ENCODE peak calls at places on chromosomes 1 and 21, in six cellular contexts. H is endothelial cell of umbilical vein, Q is MM.1S, X is right lobe of liver, V is esophagus squamous epithelium, K is lower lobe of right lung. J is an unnamed sample.
A peak's percentile ranks its signal among the peaks of the same experiment; 100 is the strongest.

GRCh38 chr1:62356257-62356835 is 37.1 kb upstream of the KANK4 start:
- DNase-seq in H (no peak), Q (no peak), X (no peak), V (no peak), K (no peak), J (no peak)

GRCh38 chr1:203121186-203122015 is 6.1 kb upstream of the ADORA1 start:
- DNase-seq in H (no peak), Q (no peak), X (no peak), V (no peak), K (no peak), J (no peak)

GRCh38 chr1:24345334-24345733 is 26.2 kb downstream of the GRHL3 start:
- DNase-seq in H (no peak), Q (no peak), X (no peak), V (no peak), K (no peak), J (no peak)

GRCh38 chr1:116115476-116115875 is 4.3 kb downstream of the MAB21L3 start:
- DNase-seq in H (no peak), Q (no peak), X (no peak), V (no peak), K (no peak), J (no peak)

GRCh38 chr1:234973426-234974250 is 155.0 kb downstream of the TOMM20 start:
- DNase-seq in H (no peak), Q (no peak), X (peak; percentile 81), V (no peak), K (no peak), J (no peak)

GRCh38 chr1:74712863-74713262 is 20.0 kb downstream of the CRYZ start:
- DNase-seq in H (no peak), Q (no peak), X (no peak), V (no peak), K (no peak), J (no peak)

GRCh38 chr21:34574581-34574980 is 40.3 kb downstream of the RCAN1 start:
- DNase-seq in H (no peak), Q (no peak), X (no peak), V (no peak), K (no peak), J (no peak)

GRCh38 chr1:205639567-205639966 is 7.8 kb upstream of the ELK4 start:
- DNase-seq in H (no peak), Q (no peak), X (no peak), V (no peak), K (no peak), J (no peak)

GRCh38 chr1:155127672-155128468 is at the start of gene EFNA1:
- DNase-seq in H (peak; percentile 72), Q (peak; percentile 41), X (peak; percentile 86), V (no peak), K (peak; percentile 84), J (peak; percentile 72)

GRCh38 chr1:100972185-100972584 is 53.4 kb downstream of the DPH5 start:
- DNase-seq in H (no peak), Q (no peak), X (no peak), V (no peak), K (no peak), J (no peak)

GRCh38 chr1:179809506-179810366 is 66.6 kb downstream of the FAM163A start:
- DNase-seq in H (peak; percentile 75), Q (peak; percentile 83), X (peak; percentile 48), V (no peak), K (no peak), J (no peak)

GRCh38 chr1:110976089-110976488 is 12.4 kb upstream of the LRIF1 start:
- DNase-seq in H (no peak), Q (no peak), X (no peak), V (no peak), K (no peak), J (no peak)

GRCh38 chr1:47679301-47679751 is 241.5 kb downstream of the FOXD2 start:
- DNase-seq in H (no peak), Q (no peak), X (no peak), V (no peak), K (no peak), J (no peak)

GRCh38 chr1:221109930-221110329 is 230.7 kb downstream of the HLX start:
- DNase-seq in H (no peak), Q (no peak), X (no peak), V (no peak), K (no peak), J (no peak)

GRCh38 chr1:234701737-234702341 is 91.9 kb upstream of the IRF2BP2 start:
- DNase-seq in H (no peak), Q (no peak), X (no peak), V (no peak), K (no peak), J (no peak)

GRCh38 chr1:45884700-45885099 is 81.3 kb downstream of the MAST2 start:
- DNase-seq in H (no peak), Q (no peak), X (no peak), V (no peak), K (no peak), J (no peak)

GRCh38 chr1:48114596-48115384 is 107.7 kb upstream of the SLC5A9 start:
- DNase-seq in H (no peak), Q (peak; percentile 68), X (no peak), V (no peak), K (no peak), J (no peak)

GRCh38 chr1:90114521-90115141 is 119.7 kb downstream of the ZNF326 start:
- DNase-seq in H (peak; percentile 59), Q (peak; percentile 62), X (no peak), V (no peak), K (no peak), J (no peak)
- TF ChIP-seq CTCF in H (peak; percentile 34), Q (peak; percentile 67), X (peak; percentile 65), V (peak; percentile 56), K (peak; percentile 55), J (peak; percentile 91)

GRCh38 chr1:944341-945325 is 14.4 kb downstream of the NOC2L start:
- DNase-seq in H (no peak), Q (peak; percentile 71), X (no peak), V (no peak), K (no peak), J (no peak)
- H3K4me3 ChIP-seq in H (no peak overlapping the region), Q (peak overlapping the region; percentile 45), X (no peak overlapping the region), V (no peak overlapping the region), K (no peak overlapping the region), J (no peak overlapping the region)

GRCh38 chr1:25706146-25707089 is 89.8 kb downstream of the MAN1C1 start:
- DNase-seq in H (no peak), Q (no peak), X (no peak), V (no peak), K (no peak), J (no peak)

GRCh38 chr1:25707280-25708016 is 90.9 kb downstream of the MAN1C1 start:
- DNase-seq in H (no peak), Q (no peak), X (no peak), V (no peak), K (no peak), J (no peak)

GRCh38 chr1:25703671-25704637 is 87.4 kb downstream of the MAN1C1 start:
- DNase-seq in H (no peak), Q (peak; percentile 67), X (no peak), V (no peak), K (no peak), J (no peak)

GRCh38 chr1:25703041-25703440 is 86.5 kb downstream of the MAN1C1 start:
- DNase-seq in H (no peak), Q (no peak), X (no peak), V (no peak), K (no peak), J (no peak)

DNA sequence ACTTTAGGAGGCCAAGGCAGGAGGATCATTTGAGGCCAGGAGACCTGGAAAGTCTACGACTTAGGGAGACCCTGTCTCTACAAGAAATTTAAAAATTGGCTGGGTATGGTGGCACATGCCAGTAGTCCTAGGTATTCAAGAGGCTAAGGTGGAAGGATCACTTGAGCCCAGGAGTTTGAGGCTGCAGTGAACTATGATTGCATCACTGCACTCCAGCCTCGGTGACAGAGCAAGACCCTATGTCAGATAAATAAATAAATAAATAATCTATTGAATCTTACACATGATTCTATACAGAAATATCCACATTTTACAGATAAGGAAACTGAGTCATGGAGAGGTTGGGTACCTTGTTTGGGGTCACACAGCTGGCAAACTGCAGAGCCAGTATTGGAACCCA is 89.1 kb downstream of the MAN1C1 start:
- DNase-seq in H (no peak), Q (no peak), X (no peak), V (no peak), K (no peak), J (no peak)
- H3K4me1 ChIP-seq in H (no peaks in the 10 kb centered on the region), Q (peaks cover 14% of the 10 kb centered on the region), X (peaks cover 2% of the 10 kb centered on the region), V (peaks cover 94% of the 10 kb centered on the region), K (peaks cover 48% of the 10 kb centered on the region), J (peaks cover 10% of the 10 kb centered on the region)

GRCh38 chr1:160877221-160877620 is 7.8 kb downstream of the ITLN1 start:
- DNase-seq in H (no peak), Q (no peak), X (no peak), V (no peak), K (no peak), J (no peak)
- TF ChIP-seq CTCF in H (no peak), Q (peak; percentile 31), X (peak; percentile 28), V (peak; percentile 20), K (no peak), J (no peak)

GRCh38 chr1:238232036-238232744 is 341.5 kb upstream of the ZP4 start:
- DNase-seq in H (no peak), Q (no peak), X (no peak), V (no peak), K (no peak), J (no peak)
- H3K4me3 ChIP-seq in H (no peak overlapping the region), Q (no peak overlapping the region), X (no peak overlapping the region), V (peak overlapping the region; percentile 6), K (no peak overlapping the region), J (no peak overlapping the region)

GRCh38 chr1:23101891-23102688 is 66.6 kb downstream of the LUZP1 start:
- DNase-seq in H (peak; percentile 70), Q (no peak), X (no peak), V (no peak), K (no peak), J (no peak)
- H3K4me1 ChIP-seq in H (peaks cover 66% of the 10 kb centered on the region), Q (no peaks in the 10 kb centered on the region), X (peaks cover 24% of the 10 kb centered on the region), V (peaks cover 72% of the 10 kb centered on the region), K (peaks cover 51% of the 10 kb centered on the region), J (peaks cover 48% of the 10 kb centered on the region)

DNA sequence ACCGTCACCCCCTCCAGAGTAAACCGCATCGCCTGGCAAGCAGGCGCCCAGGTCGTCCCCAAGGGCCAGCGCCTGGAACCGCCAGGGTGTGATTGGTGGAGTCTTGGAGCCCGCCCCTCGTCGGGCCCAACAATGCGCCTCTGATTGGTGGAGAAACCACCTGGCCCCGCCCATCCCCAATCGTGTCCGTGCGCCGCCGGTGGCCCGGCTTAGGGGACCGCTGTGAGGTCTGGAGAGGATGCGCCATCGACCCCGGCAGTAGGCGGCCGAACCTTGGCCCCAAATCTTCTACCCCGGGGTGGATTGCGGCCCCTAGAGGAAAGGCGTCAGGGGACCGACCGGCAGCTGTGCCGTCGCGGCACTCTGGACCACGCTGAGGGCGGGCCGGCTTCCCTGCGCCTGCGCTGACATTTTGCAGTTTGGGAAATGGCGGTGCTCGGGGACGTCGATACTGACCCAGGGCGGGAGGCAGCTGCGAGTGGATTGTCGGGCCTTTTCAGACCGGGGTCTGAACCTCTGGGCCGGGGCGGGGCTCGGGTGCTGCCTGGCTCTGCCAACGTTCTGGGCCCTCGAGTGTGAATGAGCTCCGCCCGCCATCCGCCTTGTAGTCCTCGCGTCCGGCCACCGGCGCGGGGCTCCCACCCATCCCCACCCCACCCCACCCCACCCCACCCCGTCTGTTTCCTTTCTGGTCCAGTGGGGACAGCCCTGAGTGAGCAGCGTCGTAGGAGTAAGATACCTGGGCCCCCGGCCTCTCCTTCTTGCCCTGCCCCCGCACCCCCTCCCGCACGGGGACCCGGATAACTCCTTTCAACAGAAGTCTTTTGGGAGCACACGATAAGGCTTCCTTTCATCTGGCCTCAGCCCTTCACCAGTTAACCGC is 34.2 kb downstream of the SLC2A1 start:
- DNase-seq in H (peak; percentile 91), Q (peak; percentile 91), X (peak; percentile 91), V (peak; percentile 56), K (peak; percentile 94), J (peak; percentile 91)
- TF ChIP-seq CTCF in H (no peak), Q (no peak), X (no peak), V (peak; percentile 25), K (peak; percentile 25), J (no peak)

J was measured in RWPE2.